ENCODE peak calls at places on chromosome 13, in seven cellular contexts. T is stimulated activated CD8-positive, alpha-beta memory T cell treated with anti-CD3 and anti-CD28 coated beads, Interleukin-7, amount 100 ng/mL, for 1 hour; E is M059J; B is aorta; Q is GF-D8; Z is EL; I is tibial nerve. J is an unnamed sample.

GRCh38 chr13:65917731-65918130 is 1312.4 kb downstream of the PCDH9 start:
- DNase-seq in T (no peak), E (no peak), B (no peak), Q (no peak), Z (no peak), I (no peak), J (no peak)

GRCh38 chr13:33868343-33868994 is 50.5 kb downstream of the RFC3 start:
- DNase-seq in T (no peak), E (no peak), B (no peak), Q (no peak), Z (no peak), I (no peak), J (no peak)

GRCh38 chr13:52846567-52847321 is 1.7 kb downstream of the PCDH8 start:
- DNase-seq in T (no peak), E (no peak), B (peak; percentile 85), Q (no peak), Z (peak; percentile 0), I (peak; percentile 23), J (no peak)

GRCh38 chr13:39402221-39402620 is 200.8 kb downstream of the LHFPL6 start:
- DNase-seq in T (no peak), E (no peak), B (no peak), Q (no peak), Z (no peak), I (no peak), J (no peak)

GRCh38 chr13:49446473-49446872 is 2.4 kb downstream of the SETDB2 start:
- DNase-seq in T (no peak), E (no peak), B (no peak), Q (no peak), Z (no peak), I (no peak), J (no peak)

GRCh38 chr13:53200498-53201453 is 172.2 kb downstream of the OLFM4 start:
- DNase-seq in T (no peak), E (no peak), B (peak; percentile 82), Q (no peak), Z (peak; percentile 19), I (no peak), J (no peak)

GRCh38 chr13:23292596-23292995 is 111.8 kb downstream of the SGCG start:
- DNase-seq in T (no peak), E (peak; percentile 21), B (no peak), Q (no peak), Z (no peak), I (no peak), J (no peak)

GRCh38 chr13:112843392-112844250 is 125.4 kb upstream of the MCF2L start:
- DNase-seq in T (no peak), E (no peak), B (peak; percentile 61), Q (no peak), Z (no peak), I (no peak), J (no peak)

GRCh38 chr13:31093145-31093885 is 68.4 kb downstream of the HSPH1 start:
- DNase-seq in T (no peak), E (no peak), B (no peak), Q (no peak), Z (no peak), I (no peak), J (no peak)

GRCh38 chr13:33262069-33262487 is 23.5 kb downstream of the STARD13 start:
- DNase-seq in T (no peak), E (peak; percentile 86), B (no peak), Q (no peak), Z (no peak), I (no peak), J (no peak)

GRCh38 chr13:61406275-61406674 is 9.4 kb downstream of the PCDH20 start:
- DNase-seq in T (no peak), E (no peak), B (no peak), Q (no peak), Z (no peak), I (no peak), J (no peak)

GRCh38 chr13:110359840-110360301 is 52.8 kb downstream of the COL4A2 start:
- DNase-seq in T (no peak), E (no peak), B (no peak), Q (no peak), Z (no peak), I (no peak), J (no peak)

GRCh38 chr13:85543144-85543543 is 256.1 kb downstream of the SLITRK6 start:
- DNase-seq in T (no peak), E (no peak), B (no peak), Q (no peak), Z (peak; percentile 35), I (no peak), J (no peak)

GRCh38 chr13:68982961-68983619 is 1124.5 kb upstream of the ATXN8OS start:
- DNase-seq in T (no peak), E (no peak), B (peak; percentile 37), Q (no peak), Z (no peak), I (no peak), J (no peak)

GRCh38 chr13:91297503-91297902 is 50.0 kb upstream of the MIR17HG start:
- DNase-seq in T (no peak), E (no peak), B (no peak), Q (no peak), Z (no peak), I (no peak), J (no peak)

GRCh38 chr13:36344886-36345437 is 1.2 kb downstream of the SPART start:
- DNase-seq in T (no peak), E (peak; percentile 42), B (no peak), Q (peak; percentile 53), Z (peak; percentile 16), I (no peak), J (no peak)

GRCh38 chr13:26604784-26605183 is 47.3 kb downstream of the WASF3 start:
- DNase-seq in T (no peak), E (no peak), B (peak; percentile 77), Q (no peak), Z (no peak), I (peak; percentile 64), J (peak; percentile 62)

GRCh38 chr13:98927954-98928927 is 49.6 kb downstream of the DOCK9 start:
- DNase-seq in T (no peak), E (no peak), B (no peak), Q (no peak), Z (peak; percentile 39), I (no peak), J (no peak)

GRCh38 chr13:98440390-98441055 is 136.4 kb downstream of the STK24 start:
- DNase-seq in T (no peak), E (no peak), B (peak; percentile 69), Q (no peak), Z (no peak), I (no peak), J (no peak)

GRCh38 chr13:71632721-71633120 is 234.3 kb downstream of the DACH1 start:
- DNase-seq in T (no peak), E (no peak), B (no peak), Q (no peak), Z (no peak), I (no peak), J (no peak)

GRCh38 chr13:99085139-99085845 is 107.4 kb upstream of the DOCK9 start:
- DNase-seq in T (no peak), E (no peak), B (no peak), Q (no peak), Z (no peak), I (no peak), J (no peak)

GRCh38 chr13:105814219-105814901 is 721.1 kb downstream of the EFNB2 start:
- DNase-seq in T (no peak), E (peak; percentile 80), B (no peak), Q (no peak), Z (no peak), I (no peak), J (no peak)

GRCh38 chr13:50170447-50171037 is 155.3 kb downstream of the KCNRG start:
- DNase-seq in T (no peak), E (peak; percentile 22), B (no peak), Q (no peak), Z (peak; percentile 15), I (no peak), J (no peak)

GRCh38 chr13:110351636-110352420 is 44.7 kb downstream of the COL4A2 start:
- DNase-seq in T (no peak), E (peak; percentile 30), B (no peak), Q (no peak), Z (no peak), I (no peak), J (no peak)

GRCh38 chr13:107817652-107818287 is 397.6 kb downstream of the LIG4 start:
- DNase-seq in T (no peak), E (no peak), B (no peak), Q (no peak), Z (no peak), I (no peak), J (no peak)

GRCh38 chr13:82636119-82636518 is 1246.2 kb downstream of the SLITRK1 start:
- DNase-seq in T (no peak), E (peak; percentile 5), B (no peak), Q (no peak), Z (no peak), I (no peak), J (no peak)

GRCh38 chr13:30718661-30719520 is 16.5 kb upstream of the ALOX5AP start:
- DNase-seq in T (no peak), E (peak; percentile 91), B (no peak), Q (no peak), Z (peak; percentile 92), I (no peak), J (no peak)

GRCh38 chr13:28411859-28412353 is 83.0 kb downstream of the FLT1 start:
- DNase-seq in T (no peak), E (no peak), B (no peak), Q (peak; percentile 30), Z (no peak), I (no peak), J (no peak)

GRCh38 chr13:113724780-113725315 is 34.2 kb upstream of the TMEM255B start:
- DNase-seq in T (peak; percentile 63), E (peak; percentile 59), B (peak; percentile 89), Q (peak; percentile 38), Z (peak; percentile 47), I (peak; percentile 49), J (peak; percentile 70)

GRCh38 chr13:105139380-105140285 is 1395.8 kb downstream of the EFNB2 start:
- DNase-seq in T (peak; percentile 17), E (peak; percentile 62), B (peak; percentile 81), Q (peak; percentile 64), Z (no peak), I (no peak), J (peak; percentile 44)

GRCh38 chr13:32984857-32985626 is 31.2 kb upstream of the KL start:
- DNase-seq in T (no peak), E (peak; percentile 89), B (no peak), Q (no peak), Z (peak; percentile 12), I (no peak), J (no peak)

GRCh38 chr13:113729329-113730019 is 29.6 kb upstream of the TMEM255B start:
- DNase-seq in T (no peak), E (no peak), B (no peak), Q (no peak), Z (peak; percentile 19), I (no peak), J (no peak)